ENCODE peak calls at places on chromosomes 3 and 15, in six cellular contexts. One of them, this sample, is unnamed.
A peak's percentile ranks its signal among the peaks of the same experiment; 100 is the strongest.

GRCh38 chr3:65604863-65605526 is 433.7 kb downstream of the MAGI1 start:
- DNase-seq in K562: peak; percentile 27
- DNase-seq in breast epithelium: no peak
- DNase-seq in testis: no peak
- DNase-seq in body of pancreas: no peak
- DNase-seq in GM12892: no peak
- DNase-seq in this sample: no peak

GRCh38 chr15:38758001-38758400 is 193.4 kb upstream of the RASGRP1 start:
- DNase-seq in K562: no peak
- DNase-seq in breast epithelium: no peak
- DNase-seq in testis: no peak
- DNase-seq in body of pancreas: no peak
- DNase-seq in GM12892: no peak
- DNase-seq in this sample: no peak

GRCh38 chr3:2656806-2657205 is 453.4 kb downstream of the IL5RA start:
- DNase-seq in K562: no peak
- DNase-seq in breast epithelium: no peak
- DNase-seq in testis: no peak
- DNase-seq in body of pancreas: no peak
- DNase-seq in GM12892: no peak
- DNase-seq in this sample: no peak

GRCh38 chr15:89893027-89893426 is 767 bp downstream of the AP3S2 start:
- DNase-seq in K562: no peak
- DNase-seq in breast epithelium: no peak
- DNase-seq in testis: no peak
- DNase-seq in body of pancreas: no peak
- DNase-seq in GM12892: no peak
- DNase-seq in this sample: no peak

GRCh38 chr15:39551476-39551875 is 29.4 kb upstream of the THBS1 start:
- DNase-seq in K562: no peak
- DNase-seq in breast epithelium: no peak
- DNase-seq in testis: no peak
- DNase-seq in body of pancreas: no peak
- DNase-seq in GM12892: no peak
- DNase-seq in this sample: no peak

GRCh38 chr15:63348392-63348791 is 33.3 kb downstream of the CA12 start:
- DNase-seq in K562: no peak
- DNase-seq in breast epithelium: peak; percentile 79
- DNase-seq in testis: peak; percentile 53
- DNase-seq in body of pancreas: peak; percentile 89
- DNase-seq in GM12892: no peak
- DNase-seq in this sample: no peak

GRCh38 chr15:99029358-99029871 is 21.8 kb upstream of the PGPEP1L start:
- DNase-seq in K562: no peak
- DNase-seq in breast epithelium: no peak
- DNase-seq in testis: no peak
- DNase-seq in body of pancreas: no peak
- DNase-seq in GM12892: no peak
- DNase-seq in this sample: no peak

GRCh38 chr3:131711114-131711786 is 208.5 kb upstream of the MRPL3 start:
- DNase-seq in K562: no peak
- DNase-seq in breast epithelium: no peak
- DNase-seq in testis: no peak
- DNase-seq in body of pancreas: no peak
- DNase-seq in GM12892: no peak
- DNase-seq in this sample: no peak

GRCh38 chr3:142285057-142285666 is 59.8 kb upstream of the GK5 start:
- DNase-seq in K562: peak; percentile 25
- DNase-seq in breast epithelium: no peak
- DNase-seq in testis: no peak
- DNase-seq in body of pancreas: peak; percentile 6
- DNase-seq in GM12892: no peak
- DNase-seq in this sample: no peak

GRCh38 chr3:170420307-170420821 is 1.7 kb downstream of the CLDN11 start:
- DNase-seq in K562: no peak
- DNase-seq in breast epithelium: no peak
- DNase-seq in testis: peak; percentile 53
- DNase-seq in body of pancreas: no peak
- DNase-seq in GM12892: no peak
- DNase-seq in this sample: no peak

GRCh38 chr3:10204921-10205320 is 40.2 kb downstream of the IRAK2 start:
- DNase-seq in K562: no peak
- DNase-seq in breast epithelium: no peak
- DNase-seq in testis: no peak
- DNase-seq in body of pancreas: no peak
- DNase-seq in GM12892: no peak
- DNase-seq in this sample: no peak

GRCh38 chr3:10206166-10206511 is 41.4 kb downstream of the IRAK2 start:
- DNase-seq in K562: no peak
- DNase-seq in breast epithelium: no peak
- DNase-seq in testis: no peak
- DNase-seq in body of pancreas: no peak
- DNase-seq in GM12892: no peak
- DNase-seq in this sample: no peak

DNA sequence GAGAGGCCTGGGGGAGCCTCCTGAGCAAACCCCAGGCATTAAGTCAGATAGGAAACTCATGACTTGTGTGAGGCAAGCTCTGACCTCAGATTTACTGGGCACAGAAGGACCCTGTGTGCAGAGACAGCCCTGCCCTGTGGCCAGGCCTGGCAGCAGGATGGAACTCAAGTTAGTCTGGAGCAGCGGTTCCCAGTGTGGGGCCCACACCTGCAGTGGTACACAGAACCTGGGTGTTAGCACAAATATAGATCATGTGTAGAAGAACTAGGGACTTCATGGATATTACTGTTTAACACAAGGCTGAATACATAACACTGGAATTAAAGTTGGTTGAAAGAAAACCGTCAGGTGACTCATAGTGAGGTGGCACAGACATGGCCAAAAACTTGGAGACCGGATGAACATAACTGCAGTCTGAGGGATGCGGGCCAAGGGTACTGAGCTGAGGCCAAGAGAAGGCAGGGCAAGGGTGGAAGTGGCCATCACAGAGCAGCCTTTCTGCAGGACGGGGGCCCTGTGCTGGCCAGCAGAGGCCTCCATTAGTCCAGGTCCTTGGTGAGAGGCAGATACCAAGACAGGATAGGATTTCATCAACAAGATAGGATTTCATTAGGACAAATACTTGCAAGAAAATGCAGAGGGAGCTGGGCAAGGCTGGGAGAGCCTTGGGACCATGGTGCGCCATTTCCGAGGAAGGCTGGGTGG is 40.9 kb downstream of the IRAK2 start:
- DNase-seq in K562: no peak
- DNase-seq in breast epithelium: no peak
- DNase-seq in testis: no peak
- DNase-seq in body of pancreas: no peak
- DNase-seq in GM12892: no peak
- DNase-seq in this sample: no peak
- TF ChIP-seq POLR2A in K562: no peak
- TF ChIP-seq POLR2A in breast epithelium: no peak
- TF ChIP-seq POLR2A in testis: no peak
- TF ChIP-seq POLR2A in body of pancreas: no peak
- TF ChIP-seq POLR2A in GM12892: no peak
- TF ChIP-seq POLR2A in this sample: no peak

GRCh38 chr15:48810414-48811324 is at the start of gene CEP152:
- DNase-seq in K562: peak; percentile 98
- DNase-seq in breast epithelium: peak; percentile 96
- DNase-seq in testis: peak; percentile 99
- DNase-seq in body of pancreas: peak; percentile 99
- DNase-seq in GM12892: peak; percentile 62
- DNase-seq in this sample: peak; percentile 91
- TF ChIP-seq POLR2A in K562: peak; percentile 90
- TF ChIP-seq POLR2A in breast epithelium: no peak
- TF ChIP-seq POLR2A in testis: no peak
- TF ChIP-seq POLR2A in body of pancreas: peak; percentile 63
- TF ChIP-seq POLR2A in GM12892: peak; percentile 68
- TF ChIP-seq POLR2A in this sample: no peak

DNA sequence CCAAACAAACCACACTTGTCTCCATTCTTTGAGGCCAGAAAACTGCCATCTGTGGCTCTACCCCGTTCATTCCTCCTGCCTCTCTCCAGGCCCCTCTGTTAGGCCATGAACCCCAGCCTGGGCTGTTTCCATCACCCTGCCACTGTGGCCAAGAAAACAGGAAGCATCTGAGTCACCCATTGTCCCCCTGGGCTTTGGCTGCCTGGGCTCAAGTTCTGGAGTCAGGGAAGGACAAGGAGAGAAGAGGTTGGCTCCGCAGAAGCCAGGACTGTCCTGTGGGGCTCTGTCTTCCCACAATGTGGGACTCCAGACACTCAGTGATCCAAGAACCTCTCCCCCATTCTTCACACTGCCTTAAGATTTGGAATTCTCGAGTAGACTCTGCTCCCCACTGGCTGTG is 14.8 kb upstream of the LCTL start:
- DNase-seq in K562: no peak
- DNase-seq in breast epithelium: no peak
- DNase-seq in testis: no peak
- DNase-seq in body of pancreas: no peak
- DNase-seq in GM12892: no peak
- DNase-seq in this sample: peak; percentile 10
- TF ChIP-seq POLR2A in K562: no peak
- TF ChIP-seq POLR2A in breast epithelium: no peak
- TF ChIP-seq POLR2A in testis: no peak
- TF ChIP-seq POLR2A in body of pancreas: no peak
- TF ChIP-seq POLR2A in GM12892: no peak
- TF ChIP-seq POLR2A in this sample: no peak

GRCh38 chr15:75389791-75390382 is 21.5 kb upstream of the MAN2C1 start:
- DNase-seq in K562: no peak
- DNase-seq in breast epithelium: no peak
- DNase-seq in testis: no peak
- DNase-seq in body of pancreas: no peak
- DNase-seq in GM12892: no peak
- DNase-seq in this sample: no peak
- TF ChIP-seq POLR2A in K562: no peak
- TF ChIP-seq POLR2A in breast epithelium: no peak
- TF ChIP-seq POLR2A in testis: no peak
- TF ChIP-seq POLR2A in body of pancreas: no peak
- TF ChIP-seq POLR2A in GM12892: no peak
- TF ChIP-seq POLR2A in this sample: no peak

DNA sequence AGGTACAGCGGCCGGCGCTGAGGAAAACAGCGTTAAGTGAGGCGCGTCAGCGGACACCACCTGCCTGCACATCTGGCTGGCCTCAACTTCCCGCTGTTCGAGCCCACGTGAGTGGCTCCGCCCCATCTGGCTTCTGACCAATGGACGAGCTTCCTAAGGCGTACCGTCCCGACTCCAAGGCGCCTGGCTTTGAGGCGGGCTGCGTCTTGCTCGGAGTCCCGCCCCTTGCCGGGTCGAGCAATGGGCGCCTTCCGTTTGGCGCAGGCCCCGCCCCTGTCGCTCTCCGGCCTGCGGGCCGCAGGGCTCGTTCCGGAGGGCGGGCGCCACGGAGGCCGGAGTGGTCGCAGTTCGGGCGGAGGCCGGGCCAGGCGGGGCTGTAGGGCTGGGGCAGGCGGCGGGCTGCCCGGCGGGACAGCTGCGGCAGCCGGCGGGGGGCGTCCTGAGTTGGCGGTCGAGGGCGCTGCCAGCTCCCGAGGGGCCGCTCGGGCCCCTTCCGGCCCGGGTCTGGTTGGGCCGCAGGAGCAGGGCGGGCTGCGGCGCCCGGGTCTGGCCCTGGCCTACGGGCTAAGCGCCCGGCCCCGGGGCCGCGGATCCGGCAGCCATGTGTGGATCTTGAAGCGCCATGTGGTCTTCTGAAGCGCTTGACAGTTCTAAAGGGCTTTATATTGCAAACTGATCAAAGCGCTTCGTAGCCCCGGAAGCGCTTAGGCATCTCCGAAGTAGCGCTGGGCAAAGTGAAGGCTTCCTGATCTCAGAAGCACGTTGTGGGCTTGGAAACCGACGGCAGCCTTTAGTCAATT is at the start of gene TATDN2:
- DNase-seq in K562: peak; percentile 99
- DNase-seq in breast epithelium: peak; percentile 90
- DNase-seq in testis: peak; percentile 98
- DNase-seq in body of pancreas: peak; percentile 97
- DNase-seq in GM12892: peak; percentile 99
- DNase-seq in this sample: peak; percentile 93
- TF ChIP-seq POLR2A in K562: peak; percentile 60
- TF ChIP-seq POLR2A in breast epithelium: peak; percentile 29
- TF ChIP-seq POLR2A in testis: no peak
- TF ChIP-seq POLR2A in body of pancreas: peak; percentile 56
- TF ChIP-seq POLR2A in GM12892: peak; percentile 89
- TF ChIP-seq POLR2A in this sample: peak; percentile 66

GRCh38 chr3:134369861-134370596 is 4.2 kb downstream of the AMOTL2 start:
- DNase-seq in K562: no peak
- DNase-seq in breast epithelium: no peak
- DNase-seq in testis: no peak
- DNase-seq in body of pancreas: no peak
- DNase-seq in GM12892: no peak
- DNase-seq in this sample: no peak
- TF ChIP-seq POLR2A in K562: no peak
- TF ChIP-seq POLR2A in breast epithelium: no peak
- TF ChIP-seq POLR2A in testis: no peak
- TF ChIP-seq POLR2A in body of pancreas: no peak
- TF ChIP-seq POLR2A in GM12892: no peak
- TF ChIP-seq POLR2A in this sample: no peak

GRCh38 chr3:151330374-151330773 is 1.0 kb upstream of the P2RY13 start:
- DNase-seq in K562: no peak
- DNase-seq in breast epithelium: no peak
- DNase-seq in testis: no peak
- DNase-seq in body of pancreas: no peak
- DNase-seq in GM12892: no peak
- DNase-seq in this sample: no peak
- TF ChIP-seq POLR2A in K562: no peak
- TF ChIP-seq POLR2A in breast epithelium: no peak
- TF ChIP-seq POLR2A in testis: no peak
- TF ChIP-seq POLR2A in body of pancreas: no peak
- TF ChIP-seq POLR2A in GM12892: no peak
- TF ChIP-seq POLR2A in this sample: no peak

GRCh38 chr3:12798559-12799179 is 2.2 kb downstream of the CAND2 start:
- DNase-seq in K562: no peak
- DNase-seq in breast epithelium: no peak
- DNase-seq in testis: peak; percentile 68
- DNase-seq in body of pancreas: peak; percentile 35
- DNase-seq in GM12892: no peak
- DNase-seq in this sample: no peak

GRCh38 chr3:12797892-12798558 is 1.5 kb downstream of the CAND2 start:
- DNase-seq in K562: no peak
- DNase-seq in breast epithelium: no peak
- DNase-seq in testis: no peak
- DNase-seq in body of pancreas: no peak
- DNase-seq in GM12892: no peak
- DNase-seq in this sample: no peak

GRCh38 chr3:12793701-12794100 is 2.8 kb upstream of the CAND2 start:
- DNase-seq in K562: no peak
- DNase-seq in breast epithelium: no peak
- DNase-seq in testis: no peak
- DNase-seq in body of pancreas: no peak
- DNase-seq in GM12892: no peak
- DNase-seq in this sample: no peak

GRCh38 chr3:12797124-12797891 is 828 bp downstream of the CAND2 start:
- DNase-seq in K562: no peak
- DNase-seq in breast epithelium: no peak
- DNase-seq in testis: no peak
- DNase-seq in body of pancreas: no peak
- DNase-seq in GM12892: no peak
- DNase-seq in this sample: no peak

GRCh38 chr3:12796171-12797123 is at the start of gene CAND2:
- DNase-seq in K562: peak; percentile 87
- DNase-seq in breast epithelium: no peak
- DNase-seq in testis: peak; percentile 84
- DNase-seq in body of pancreas: peak; percentile 70
- DNase-seq in GM12892: no peak
- DNase-seq in this sample: peak; percentile 50
- TF ChIP-seq POLR2A in K562: peak; percentile 82
- TF ChIP-seq POLR2A in breast epithelium: no peak
- TF ChIP-seq POLR2A in testis: no peak
- TF ChIP-seq POLR2A in body of pancreas: no peak
- TF ChIP-seq POLR2A in GM12892: no peak
- TF ChIP-seq POLR2A in this sample: peak; percentile 35